ENCODE peak calls at places on chromosome X, in five cellular contexts. I is EL; P is hepatic stellate cell; W is fibroblast of lung; R is effector CD8-positive, alpha-beta T cell. S is an unnamed sample.

GRCh38 chrX:48035891-48036290 is 29.1 kb downstream of the SPACA5 start:
- DNase-seq in I (no peak), P (no peak), W (no peak), R (no peak), S (no peak)

GRCh38 chrX:9530848-9531274 is 66.0 kb downstream of the TBL1X start:
- DNase-seq in I (peak), P (peak), W (peak), R (peak), S (peak)

GRCh38 chrX:10608099-10608498 is 12.3 kb downstream of the MID1 start:
- DNase-seq in I (peak), P (no peak), W (peak), R (no peak), S (peak)

GRCh38 chrX:39652336-39652735 is 445.4 kb downstream of the BCOR start:
- DNase-seq in I (peak), P (no peak), W (no peak), R (no peak), S (no peak)

GRCh38 chrX:114675365-114675764 is 91.5 kb downstream of the HTR2C start:
- DNase-seq in I (peak), P (no peak), W (peak), R (no peak), S (peak)

GRCh38 chrX:103608305-103608963 is 671 bp downstream of the TCEAL3 start:
- DNase-seq in I (no peak), P (no peak), W (no peak), R (no peak), S (no peak)

GRCh38 chrX:22818061-22818460 is 181.7 kb upstream of the DDX53 start:
- DNase-seq in I (peak), P (no peak), W (peak), R (no peak), S (peak)

GRCh38 chrX:72382199-72382590 is 76.5 kb upstream of the CITED1 start:
- DNase-seq in I (no peak), P (no peak), W (peak), R (no peak), S (no peak)

GRCh38 chrX:108582151-108582550 is 142.5 kb downstream of the COL4A5 start:
- DNase-seq in I (no peak), P (no peak), W (no peak), R (no peak), S (no peak)

GRCh38 chrX:115642895-115643530 is 82.0 kb downstream of the PLS3 start:
- DNase-seq in I (peak), P (peak), W (peak), R (peak), S (peak)

GRCh38 chrX:15358533-15358932 is 23.2 kb upstream of the PIGA start:
- DNase-seq in I (no peak), P (no peak), W (no peak), R (no peak), S (no peak)

GRCh38 chrX:75038925-75039324 is 113.7 kb upstream of the NEXMIF start:
- DNase-seq in I (peak), P (no peak), W (peak), R (no peak), S (no peak)

GRCh38 chrX:7266261-7266660 is 118.3 kb upstream of the PUDP start:
- DNase-seq in I (peak), P (no peak), W (peak), R (no peak), S (no peak)

GRCh38 chrX:152641996-152642395 is 4.3 kb downstream of the GABRQ start:
- DNase-seq in I (peak), P (no peak), W (no peak), R (no peak), S (no peak)

GRCh38 chrX:6049132-6049531 is 179.5 kb downstream of the NLGN4X start:
- DNase-seq in I (no peak), P (no peak), W (no peak), R (no peak), S (no peak)

GRCh38 chrX:134338527-134338926 is 101.5 kb downstream of the CCDC160 start:
- DNase-seq in I (no peak), P (no peak), W (no peak), R (no peak), S (no peak)

GRCh38 chrX:78527263-78527662 is 131.9 kb downstream of the RTL3 start:
- DNase-seq in I (peak), P (peak), W (peak), R (no peak), S (peak)

GRCh38 chrX:101393530-101394305 is 2.9 kb downstream of the RPL36A start:
- DNase-seq in I (no peak), P (no peak), W (no peak), R (no peak), S (no peak)

GRCh38 chrX:24395775-24396174 is 35.3 kb downstream of the SUPT20HL1 start:
- DNase-seq in I (peak), P (peak), W (peak), R (peak), S (peak)

GRCh38 chrX:120238947-120239346 is 11.7 kb upstream of the ZBTB33 start:
- DNase-seq in I (peak), P (no peak), W (no peak), R (no peak), S (no peak)

GRCh38 chrX:39894626-39895025 is 203.1 kb downstream of the BCOR start:
- DNase-seq in I (no peak), P (no peak), W (no peak), R (no peak), S (no peak)

GRCh38 chrX:34559325-34559724 is 97.8 kb downstream of the TMEM47 start:
- DNase-seq in I (peak), P (no peak), W (peak), R (no peak), S (peak)

GRCh38 chrX:16444353-16444752 is 205.6 kb upstream of the S100G start:
- DNase-seq in I (peak), P (no peak), W (peak), R (no peak), S (peak)

S was measured in astrocyte of the spinal cord.